ENCODE peak calls at places on chromosomes 6 and 20, in five cellular contexts. V is left ventricle myocardium inferior; C is fibroblast of lung; M is CD8-positive, alpha-beta T cell; B is suprapubic skin. L is an unnamed sample. For H3K9me3 and H3K4me1, the result is how much of the 10 kb centered on the place peaks cover.

GRCh38 chr20:21981607-21982344 is 276.3 kb downstream of the PAX1 start:
- DNase-seq in V (no peak), C (peak), M (no peak), B (no peak), L (no peak)

GRCh38 chr20:25294459-25295385 is 46.8 kb downstream of the PYGB start:
- DNase-seq in V (no peak), C (peak), M (peak), B (no peak), L (no peak)

GRCh38 chr20:13995841-13996240 is 525 bp downstream of the MACROD2 start:
- DNase-seq in V (peak), C (no peak), M (no peak), B (no peak), L (peak)

GRCh38 chr20:6007529-6008103 is 46.2 kb downstream of the LRRN4 start:
- DNase-seq in V (no peak), C (no peak), M (no peak), B (no peak), L (no peak)

GRCh38 chr20:23568320-23569011 is at the start of gene CST9L:
- DNase-seq in V (no peak), C (no peak), M (no peak), B (no peak), L (no peak)

GRCh38 chr20:34579936-34580587 is 21.5 kb downstream of the MAP1LC3A start:
- DNase-seq in V (no peak), C (no peak), M (no peak), B (no peak), L (no peak)

GRCh38 chr20:37777556-37777955 is 83.7 kb downstream of the CTNNBL1 start:
- DNase-seq in V (no peak), C (peak), M (no peak), B (no peak), L (no peak)

GRCh38 chr6:96522469-96523009 is 933 bp downstream of the UFL1 start:
- DNase-seq in V (no peak), C (peak), M (no peak), B (no peak), L (no peak)

GRCh38 chr20:50866036-50866685 is 65.1 kb downstream of the ADNP start:
- DNase-seq in V (no peak), C (no peak), M (no peak), B (no peak), L (no peak)

DNA sequence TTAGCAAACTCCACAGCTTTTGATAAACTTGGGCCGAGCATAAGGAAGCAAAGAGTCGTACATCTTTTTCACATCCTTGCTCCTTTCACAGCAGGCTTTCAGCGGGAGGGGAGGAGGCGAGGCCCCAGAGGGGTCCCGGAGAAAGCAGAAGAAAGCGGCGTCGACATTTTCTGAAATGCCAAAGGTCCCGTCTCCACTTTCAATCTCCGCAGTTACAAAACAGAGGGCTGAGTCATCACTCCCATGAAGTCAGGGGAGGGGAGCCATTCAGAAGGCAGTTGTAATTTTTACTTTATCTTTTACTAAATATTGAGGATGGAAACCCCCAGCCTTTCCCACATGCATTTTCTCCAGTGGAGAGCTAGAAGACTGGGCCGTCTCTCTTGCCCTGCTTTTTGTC is 174.2 kb upstream of the THBS2 start:
- DNase-seq in V (no peak), C (peak), M (no peak), B (no peak), L (no peak)
- H3K9me3 ChIP-seq in V (under half), C (under half), M (under half), B (under half), L (under half)

GRCh38 chr20:11261533-11262000 is 587.8 kb upstream of the JAG1 start:
- DNase-seq in V (no peak), C (peak), M (no peak), B (no peak), L (no peak)
- H3K27ac ChIP-seq in V (no peak), C (no peak), M (no peak), B (no peak), L (no peak)

DNA sequence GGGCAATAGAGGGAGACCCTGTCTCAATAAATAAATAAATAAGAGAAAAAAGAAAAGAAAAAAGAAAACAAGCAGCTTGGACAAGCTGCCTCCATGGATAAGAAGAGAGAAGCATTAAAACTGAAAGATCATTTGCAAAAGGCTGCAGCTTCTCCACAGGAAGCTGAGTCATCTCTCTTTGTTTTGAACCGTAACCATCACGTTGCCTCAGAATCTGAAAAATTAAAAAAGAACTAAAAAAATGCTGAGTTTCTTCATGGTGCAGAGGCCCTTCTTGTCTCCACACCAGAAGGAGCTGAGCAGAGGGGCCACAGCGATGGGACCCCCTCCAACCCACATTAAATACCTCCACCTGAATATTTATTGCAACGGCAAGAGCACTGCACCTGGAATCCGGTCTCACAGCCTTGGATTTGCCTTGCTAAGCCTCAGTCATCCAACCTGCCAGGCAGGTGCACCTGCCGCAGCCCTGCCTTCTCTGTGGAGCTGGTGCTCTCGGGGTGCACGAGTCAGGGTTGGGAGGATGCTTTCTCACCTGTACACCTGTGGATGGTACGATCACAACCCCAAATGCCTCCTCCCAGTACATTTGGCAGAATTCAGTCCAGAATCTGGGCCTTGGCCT is 28.1 kb downstream of the TOX2 start:
- DNase-seq in V (no peak), C (peak), M (no peak), B (no peak), L (no peak)
- H3K4me1 ChIP-seq in V (under half), C (under half), M (under half), B (under half), L (under half)

GRCh38 chr20:20820780-20821495 is 108.5 kb upstream of the RALGAPA2 start:
- DNase-seq in V (no peak), C (no peak), M (no peak), B (no peak), L (no peak)

GRCh38 chr20:20814685-20815084 is 102.2 kb upstream of the RALGAPA2 start:
- DNase-seq in V (no peak), C (no peak), M (no peak), B (no peak), L (no peak)

GRCh38 chr20:20815711-20816455 is 103.4 kb upstream of the RALGAPA2 start:
- DNase-seq in V (no peak), C (no peak), M (no peak), B (no peak), L (no peak)

GRCh38 chr20:20820104-20820503 is 107.7 kb upstream of the RALGAPA2 start:
- DNase-seq in V (no peak), C (no peak), M (no peak), B (no peak), L (no peak)

DNA sequence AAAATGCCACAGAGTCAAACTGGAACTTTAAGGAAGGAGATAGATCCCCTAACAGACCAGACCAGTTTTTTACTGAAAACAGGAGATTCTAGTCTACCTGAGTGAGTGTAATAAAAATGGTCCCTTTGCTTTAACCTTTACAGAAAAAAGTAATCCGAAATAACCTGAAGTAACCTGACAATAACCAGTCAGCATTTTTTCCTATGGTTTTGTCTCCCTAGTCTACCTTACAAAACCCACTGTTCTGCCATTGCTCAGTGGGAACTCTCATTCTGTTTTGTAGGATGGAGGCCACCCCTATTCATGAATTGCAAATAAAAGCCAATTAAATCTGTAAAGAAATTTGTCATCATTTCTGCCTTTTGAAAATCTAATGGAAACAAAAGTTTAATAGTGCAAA is 104.5 kb upstream of the RALGAPA2 start:
- DNase-seq in V (no peak), C (no peak), M (no peak), B (no peak), L (no peak)
- H3K9me3 ChIP-seq in V (under half), C (under half), M (under half), B (under half), L (under half)

GRCh38 chr6:14796974-14797762 is 448.7 kb upstream of the JARID2 start:
- DNase-seq in V (no peak), C (peak), M (no peak), B (no peak), L (no peak)
- H3K27ac ChIP-seq in V (no peak), C (no peak), M (no peak), B (no peak), L (no peak)

DNA sequence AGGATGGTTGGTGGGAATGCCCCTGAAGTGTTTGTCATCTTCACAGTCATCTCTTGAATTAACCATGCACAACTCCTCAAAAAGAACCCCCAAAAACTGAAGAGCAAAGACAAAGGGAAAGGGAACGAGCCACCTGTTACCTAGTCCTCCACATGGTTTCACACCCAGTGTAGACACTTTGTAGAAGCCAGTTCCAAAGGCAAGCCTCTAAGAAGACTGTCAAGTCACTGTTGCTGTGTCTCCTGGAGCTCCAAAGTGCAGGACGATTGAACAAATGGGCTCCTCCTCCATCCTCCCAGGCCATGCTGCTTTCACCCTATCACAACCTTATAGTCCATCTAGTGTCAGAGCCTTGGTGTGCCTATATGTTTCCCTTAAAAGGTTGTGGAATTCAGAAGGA is 277.6 kb upstream of the PRDM1 start:
- DNase-seq in V (no peak), C (no peak), M (no peak), B (no peak), L (no peak)
- H3K4me1 ChIP-seq in V (under half), C (under half), M (under half), B (under half), L (under half)

DNA sequence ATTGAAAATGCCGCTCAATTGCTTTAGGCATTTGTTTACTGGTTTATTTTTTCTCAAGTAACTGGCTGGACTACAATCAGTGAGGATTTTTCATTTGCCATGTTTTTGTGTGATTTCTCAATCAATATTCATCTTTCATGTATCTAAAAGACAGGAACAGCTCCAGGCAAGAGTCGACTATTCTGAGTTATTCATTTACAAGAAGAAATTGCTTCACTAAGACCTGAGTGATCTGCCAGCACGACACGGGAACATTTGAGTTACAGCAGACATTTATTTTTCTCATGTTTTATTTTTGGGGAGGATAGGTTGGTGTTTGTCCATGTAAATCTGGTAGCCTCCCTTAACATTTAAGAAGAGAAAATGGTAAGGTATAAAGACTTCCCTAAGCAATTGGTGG is 124.1 kb downstream of the CBLN4 start:
- DNase-seq in V (no peak), C (no peak), M (no peak), B (no peak), L (no peak)
- H3K9me3 ChIP-seq in V (under half), C (under half), M (under half), B (under half), L (under half)

L was measured in heart left ventricle.